ENCODE peak calls at places on chromosome 19, in six cellular contexts. One of them, this sample, is unnamed.

GRCh38 chr19:49512970-49513745 is 697 bp downstream of the FCGRT start:
- DNase-seq in GM20000: peak
- DNase-seq in tibial nerve: peak
- DNase-seq in activated CD8-positive, alpha-beta memory T cell treated with anti-CD3 and anti-CD28 coated beads for 1 hour: no peak
- DNase-seq in endodermal cell: peak
- DNase-seq in fibroblast of pulmonary artery: peak
- DNase-seq in this sample: peak

GRCh38 chr19:10747271-10747670 is 29.4 kb downstream of the DNM2 start:
- DNase-seq in tibial nerve: no peak
- DNase-seq in GM20000: no peak
- DNase-seq in endodermal cell: no peak
- DNase-seq in fibroblast of pulmonary artery: no peak
- DNase-seq in activated CD8-positive, alpha-beta memory T cell treated with anti-CD3 and anti-CD28 coated beads for 1 hour: no peak
- DNase-seq in this sample: no peak

GRCh38 chr19:30222993-30223865 is 149.0 kb upstream of the ZNF536 start:
- DNase-seq in activated CD8-positive, alpha-beta memory T cell treated with anti-CD3 and anti-CD28 coated beads for 1 hour: no peak
- DNase-seq in tibial nerve: no peak
- DNase-seq in endodermal cell: peak
- DNase-seq in GM20000: no peak
- DNase-seq in fibroblast of pulmonary artery: no peak
- DNase-seq in this sample: no peak

GRCh38 chr19:15563325-15563794 is 51.7 kb upstream of the CYP4F8 start:
- DNase-seq in activated CD8-positive, alpha-beta memory T cell treated with anti-CD3 and anti-CD28 coated beads for 1 hour: no peak
- DNase-seq in fibroblast of pulmonary artery: no peak
- DNase-seq in tibial nerve: no peak
- DNase-seq in GM20000: no peak
- DNase-seq in endodermal cell: peak
- DNase-seq in this sample: no peak

GRCh38 chr19:34327851-34328250 is 37.1 kb upstream of the GPI start:
- DNase-seq in endodermal cell: no peak
- DNase-seq in fibroblast of pulmonary artery: no peak
- DNase-seq in activated CD8-positive, alpha-beta memory T cell treated with anti-CD3 and anti-CD28 coated beads for 1 hour: no peak
- DNase-seq in GM20000: no peak
- DNase-seq in tibial nerve: no peak
- DNase-seq in this sample: no peak

GRCh38 chr19:15398501-15399233 is 19.1 kb upstream of the AKAP8 start:
- DNase-seq in tibial nerve: no peak
- DNase-seq in fibroblast of pulmonary artery: no peak
- DNase-seq in endodermal cell: peak
- DNase-seq in GM20000: no peak
- DNase-seq in activated CD8-positive, alpha-beta memory T cell treated with anti-CD3 and anti-CD28 coated beads for 1 hour: no peak
- DNase-seq in this sample: no peak

GRCh38 chr19:35901055-35901644 is 810 bp upstream of the NFKBID start:
- DNase-seq in fibroblast of pulmonary artery: peak
- DNase-seq in GM20000: no peak
- DNase-seq in activated CD8-positive, alpha-beta memory T cell treated with anti-CD3 and anti-CD28 coated beads for 1 hour: no peak
- DNase-seq in endodermal cell: no peak
- DNase-seq in tibial nerve: no peak
- DNase-seq in this sample: no peak

GRCh38 chr19:17405250-17406038 is at the start of gene BST2:
- DNase-seq in GM20000: peak
- DNase-seq in activated CD8-positive, alpha-beta memory T cell treated with anti-CD3 and anti-CD28 coated beads for 1 hour: no peak
- DNase-seq in fibroblast of pulmonary artery: peak
- DNase-seq in endodermal cell: peak
- DNase-seq in tibial nerve: peak
- DNase-seq in this sample: peak

GRCh38 chr19:17079710-17080440 is 4.3 kb downstream of the MYO9B start:
- DNase-seq in tibial nerve: peak
- DNase-seq in fibroblast of pulmonary artery: peak
- DNase-seq in endodermal cell: no peak
- DNase-seq in GM20000: peak
- DNase-seq in activated CD8-positive, alpha-beta memory T cell treated with anti-CD3 and anti-CD28 coated beads for 1 hour: peak
- DNase-seq in this sample: peak

GRCh38 chr19:18049390-18049789 is 37.3 kb downstream of the IL12RB1 start:
- DNase-seq in GM20000: no peak
- DNase-seq in activated CD8-positive, alpha-beta memory T cell treated with anti-CD3 and anti-CD28 coated beads for 1 hour: no peak
- DNase-seq in endodermal cell: no peak
- DNase-seq in fibroblast of pulmonary artery: peak
- DNase-seq in tibial nerve: peak
- DNase-seq in this sample: no peak

GRCh38 chr19:34982275-34982674 is 17.8 kb upstream of the GRAMD1A start:
- DNase-seq in endodermal cell: no peak
- DNase-seq in GM20000: no peak
- DNase-seq in fibroblast of pulmonary artery: no peak
- DNase-seq in activated CD8-positive, alpha-beta memory T cell treated with anti-CD3 and anti-CD28 coated beads for 1 hour: no peak
- DNase-seq in tibial nerve: no peak
- DNase-seq in this sample: no peak

GRCh38 chr19:661427-662196 is 1.4 kb downstream of the RNF126 start:
- DNase-seq in tibial nerve: no peak
- DNase-seq in fibroblast of pulmonary artery: no peak
- DNase-seq in activated CD8-positive, alpha-beta memory T cell treated with anti-CD3 and anti-CD28 coated beads for 1 hour: no peak
- DNase-seq in endodermal cell: peak
- DNase-seq in GM20000: peak
- DNase-seq in this sample: peak

GRCh38 chr19:17385878-17386611 is 8.0 kb downstream of the CCDC194 start:
- DNase-seq in GM20000: peak
- DNase-seq in fibroblast of pulmonary artery: peak
- DNase-seq in endodermal cell: peak
- DNase-seq in tibial nerve: peak
- DNase-seq in activated CD8-positive, alpha-beta memory T cell treated with anti-CD3 and anti-CD28 coated beads for 1 hour: no peak
- DNase-seq in this sample: peak

GRCh38 chr19:34661357-34661756 is 15.6 kb downstream of the SCGB2B2 start:
- DNase-seq in fibroblast of pulmonary artery: no peak
- DNase-seq in endodermal cell: no peak
- DNase-seq in tibial nerve: no peak
- DNase-seq in activated CD8-positive, alpha-beta memory T cell treated with anti-CD3 and anti-CD28 coated beads for 1 hour: no peak
- DNase-seq in GM20000: no peak
- DNase-seq in this sample: no peak

GRCh38 chr19:53810891-53811290 is 13.2 kb downstream of the NLRP12 start:
- DNase-seq in activated CD8-positive, alpha-beta memory T cell treated with anti-CD3 and anti-CD28 coated beads for 1 hour: no peak
- DNase-seq in fibroblast of pulmonary artery: no peak
- DNase-seq in tibial nerve: no peak
- DNase-seq in GM20000: no peak
- DNase-seq in endodermal cell: no peak
- DNase-seq in this sample: no peak

GRCh38 chr19:8320564-8321066 is 560 bp downstream of the NDUFA7 start:
- DNase-seq in endodermal cell: peak
- DNase-seq in GM20000: no peak
- DNase-seq in fibroblast of pulmonary artery: no peak
- DNase-seq in activated CD8-positive, alpha-beta memory T cell treated with anti-CD3 and anti-CD28 coated beads for 1 hour: no peak
- DNase-seq in tibial nerve: no peak
- DNase-seq in this sample: no peak

GRCh38 chr19:19205416-19206410 is 2.5 kb upstream of the NR2C2AP start:
- DNase-seq in fibroblast of pulmonary artery: no peak
- DNase-seq in GM20000: no peak
- DNase-seq in endodermal cell: no peak
- DNase-seq in activated CD8-positive, alpha-beta memory T cell treated with anti-CD3 and anti-CD28 coated beads for 1 hour: no peak
- DNase-seq in tibial nerve: no peak
- DNase-seq in this sample: no peak

GRCh38 chr19:48868196-48868886 is at the start of gene PLEKHA4:
- DNase-seq in activated CD8-positive, alpha-beta memory T cell treated with anti-CD3 and anti-CD28 coated beads for 1 hour: no peak
- DNase-seq in GM20000: no peak
- DNase-seq in endodermal cell: peak
- DNase-seq in fibroblast of pulmonary artery: peak
- DNase-seq in tibial nerve: peak
- DNase-seq in this sample: no peak

GRCh38 chr19:13839193-13839937 is 37.6 kb upstream of the NANOS3 start:
- DNase-seq in activated CD8-positive, alpha-beta memory T cell treated with anti-CD3 and anti-CD28 coated beads for 1 hour: peak
- DNase-seq in tibial nerve: peak
- DNase-seq in fibroblast of pulmonary artery: peak
- DNase-seq in GM20000: peak
- DNase-seq in endodermal cell: peak
- DNase-seq in this sample: peak

GRCh38 chr19:42090687-42091086 is 14.7 kb downstream of the ZNF574 start:
- DNase-seq in activated CD8-positive, alpha-beta memory T cell treated with anti-CD3 and anti-CD28 coated beads for 1 hour: no peak
- DNase-seq in endodermal cell: no peak
- DNase-seq in tibial nerve: no peak
- DNase-seq in GM20000: peak
- DNase-seq in fibroblast of pulmonary artery: no peak
- DNase-seq in this sample: no peak

GRCh38 chr19:6761053-6761676 is 6.1 kb downstream of the SH2D3A start:
- DNase-seq in GM20000: no peak
- DNase-seq in activated CD8-positive, alpha-beta memory T cell treated with anti-CD3 and anti-CD28 coated beads for 1 hour: no peak
- DNase-seq in tibial nerve: no peak
- DNase-seq in fibroblast of pulmonary artery: no peak
- DNase-seq in endodermal cell: peak
- DNase-seq in this sample: peak

GRCh38 chr19:13833330-13834265 is 38.4 kb downstream of the ZSWIM4 start:
- DNase-seq in fibroblast of pulmonary artery: peak
- DNase-seq in GM20000: peak
- DNase-seq in endodermal cell: peak
- DNase-seq in tibial nerve: peak
- DNase-seq in activated CD8-positive, alpha-beta memory T cell treated with anti-CD3 and anti-CD28 coated beads for 1 hour: peak
- DNase-seq in this sample: peak

GRCh38 chr19:15115080-15115479 is 7.9 kb downstream of the SYDE1 start:
- DNase-seq in tibial nerve: peak
- DNase-seq in GM20000: no peak
- DNase-seq in activated CD8-positive, alpha-beta memory T cell treated with anti-CD3 and anti-CD28 coated beads for 1 hour: no peak
- DNase-seq in endodermal cell: no peak
- DNase-seq in fibroblast of pulmonary artery: peak
- DNase-seq in this sample: no peak

GRCh38 chr19:35395762-35396199 is 24.9 kb downstream of the GPR42 start:
- DNase-seq in activated CD8-positive, alpha-beta memory T cell treated with anti-CD3 and anti-CD28 coated beads for 1 hour: no peak
- DNase-seq in GM20000: no peak
- DNase-seq in tibial nerve: no peak
- DNase-seq in endodermal cell: peak
- DNase-seq in fibroblast of pulmonary artery: no peak
- DNase-seq in this sample: no peak

GRCh38 chr19:42571136-42571535 is 23.6 kb downstream of the CEACAM8 start:
- DNase-seq in tibial nerve: no peak
- DNase-seq in fibroblast of pulmonary artery: no peak
- DNase-seq in activated CD8-positive, alpha-beta memory T cell treated with anti-CD3 and anti-CD28 coated beads for 1 hour: no peak
- DNase-seq in GM20000: no peak
- DNase-seq in endodermal cell: no peak
- DNase-seq in this sample: no peak

GRCh38 chr19:29812080-29812880 is 489 bp downstream of the CCNE1 start:
- DNase-seq in GM20000: peak
- DNase-seq in fibroblast of pulmonary artery: no peak
- DNase-seq in tibial nerve: no peak
- DNase-seq in endodermal cell: peak
- DNase-seq in activated CD8-positive, alpha-beta memory T cell treated with anti-CD3 and anti-CD28 coated beads for 1 hour: no peak
- DNase-seq in this sample: no peak

GRCh38 chr19:50327461-50328256 is 1.5 kb downstream of the KCNC3 start:
- DNase-seq in GM20000: peak
- DNase-seq in activated CD8-positive, alpha-beta memory T cell treated with anti-CD3 and anti-CD28 coated beads for 1 hour: no peak
- DNase-seq in tibial nerve: no peak
- DNase-seq in endodermal cell: no peak
- DNase-seq in fibroblast of pulmonary artery: no peak
- DNase-seq in this sample: no peak

GRCh38 chr19:54541712-54542111 is 31.9 kb upstream of the LILRA2 start:
- DNase-seq in tibial nerve: no peak
- DNase-seq in activated CD8-positive, alpha-beta memory T cell treated with anti-CD3 and anti-CD28 coated beads for 1 hour: no peak
- DNase-seq in fibroblast of pulmonary artery: no peak
- DNase-seq in endodermal cell: no peak
- DNase-seq in GM20000: no peak
- DNase-seq in this sample: no peak

GRCh38 chr19:39986643-39987042 is 10.2 kb upstream of the ZNF546 start:
- DNase-seq in fibroblast of pulmonary artery: no peak
- DNase-seq in tibial nerve: no peak
- DNase-seq in activated CD8-positive, alpha-beta memory T cell treated with anti-CD3 and anti-CD28 coated beads for 1 hour: no peak
- DNase-seq in endodermal cell: no peak
- DNase-seq in GM20000: no peak
- DNase-seq in this sample: no peak

GRCh38 chr19:1396019-1396767 is 5.1 kb downstream of the GAMT start:
- DNase-seq in endodermal cell: no peak
- DNase-seq in tibial nerve: no peak
- DNase-seq in fibroblast of pulmonary artery: no peak
- DNase-seq in GM20000: no peak
- DNase-seq in activated CD8-positive, alpha-beta memory T cell treated with anti-CD3 and anti-CD28 coated beads for 1 hour: no peak
- DNase-seq in this sample: no peak